ENCODE peak calls at places on chromosomes 12 and 14, in four cellular contexts. I is HepG2, H is K562, V is WTC11. A is an unnamed sample.

GRCh38 chr14:90464481-90464880 is 67.7 kb downstream of the CALM1 start:
- DNase-seq in H (no peak), V (no peak), I (no peak), A (no peak)

GRCh38 chr14:104436047-104436531 is 143.5 kb upstream of the C14orf180 start:
- DNase-seq in I (no peak), H (no peak), V (peak), A (peak)

GRCh38 chr12:45726594-45727300 is 2.8 kb upstream of the ARID2 start:
- DNase-seq in I (peak), V (peak), H (peak), A (peak)

GRCh38 chr12:10722502-10722904 is 620 bp downstream of the YBX3 start:
- DNase-seq in I (peak), V (no peak), H (peak), A (peak)

GRCh38 chr14:60161176-60162107 is 3.8 kb downstream of the DHRS7 start:
- DNase-seq in I (peak), H (no peak), V (no peak), A (no peak)

GRCh38 chr14:50099335-50099734 is 17.0 kb downstream of the VCPKMT start:
- DNase-seq in I (peak), H (no peak), V (no peak), A (no peak)

GRCh38 chr12:96989916-96990315 is 82.9 kb downstream of the NEDD1 start:
- DNase-seq in V (peak), H (peak), I (peak), A (peak)

GRCh38 chr12:7844131-7844530 is 28.6 kb downstream of the SLC2A14 start:
- DNase-seq in V (no peak), H (no peak), I (no peak), A (no peak)

GRCh38 chr12:55822228-55822627 is 4.4 kb downstream of the ORMDL2 start:
- DNase-seq in I (peak), V (peak), H (no peak), A (no peak)

GRCh38 chr12:1796515-1797010 is 23.8 kb upstream of the LRTM2 start:
- DNase-seq in V (no peak), H (no peak), I (no peak), A (no peak)

GRCh38 chr12:119802472-119802871 is 74.6 kb downstream of the CIT start:
- DNase-seq in H (no peak), V (no peak), I (no peak), A (no peak)

GRCh38 chr12:111448831-111449790 is 43.4 kb downstream of the SH2B3 start:
- DNase-seq in V (no peak), I (no peak), H (no peak), A (no peak)

GRCh38 chr14:37597538-37598084 is 2.2 kb downstream of the TTC6 start:
- DNase-seq in I (no peak), H (no peak), V (peak), A (no peak)

GRCh38 chr14:106530031-106530422 is 1003.6 kb downstream of the TMEM121 start:
- DNase-seq in V (no peak), I (no peak), H (no peak), A (no peak)

GRCh38 chr14:92217956-92218355 is 96.2 kb downstream of the CPSF2 start:
- DNase-seq in I (no peak), V (no peak), H (no peak), A (no peak)

GRCh38 chr14:72907886-72908285 is 14.0 kb upstream of the DPF3 start:
- DNase-seq in V (no peak), I (no peak), H (peak), A (no peak)

GRCh38 chr12:27332407-27333310 is at the start of gene BMAL2:
- DNase-seq in H (peak), I (peak), V (peak), A (peak)

GRCh38 chr14:80587096-80587724 is 354.3 kb downstream of the CEP128 start:
- DNase-seq in H (no peak), I (peak), V (no peak), A (peak)

GRCh38 chr12:22858849-22859569 is 234.0 kb downstream of the ETNK1 start:
- DNase-seq in V (no peak), H (no peak), I (no peak), A (no peak)

GRCh38 chr12:31896514-31897039 is 62.6 kb upstream of the RESF1 start:
- DNase-seq in H (peak), V (no peak), I (no peak), A (no peak)

GRCh38 chr14:50012644-50013043 is 103.7 kb downstream of the VCPKMT start:
- DNase-seq in I (no peak), H (no peak), V (no peak), A (no peak)

GRCh38 chr12:132379576-132379975 is 50.2 kb upstream of the GALNT9 start:
- DNase-seq in H (no peak), V (no peak), I (no peak), A (no peak)

GRCh38 chr12:42234970-42235369 is 3.1 kb downstream of the YAF2 start:
- DNase-seq in I (peak), H (no peak), V (no peak), A (no peak)

GRCh38 chr14:51576112-51576420 is 75.6 kb upstream of the FRMD6 start:
- DNase-seq in H (no peak), I (peak), V (no peak), A (no peak)

GRCh38 chr12:85835810-85836715 is at the start of gene RASSF9:
- DNase-seq in I (peak), V (no peak), H (no peak), A (no peak)

GRCh38 chr14:100861937-100862247 is 36.0 kb downstream of the MEG3 start:
- DNase-seq in V (no peak), H (no peak), I (no peak), A (no peak)

GRCh38 chr14:100864206-100864605 is 38.3 kb downstream of the MEG3 start:
- DNase-seq in V (no peak), I (no peak), H (no peak), A (no peak)

GRCh38 chr14:100862277-100862676 is 36.4 kb downstream of the MEG3 start:
- DNase-seq in I (no peak), V (no peak), H (peak), A (no peak)

GRCh38 chr14:100861188-100861936 is 35.4 kb downstream of the MEG3 start:
- DNase-seq in I (no peak), V (no peak), H (no peak), A (no peak)

GRCh38 chr14:100862793-100863192 is 36.9 kb downstream of the MEG3 start:
- DNase-seq in I (no peak), H (no peak), V (no peak), A (no peak)
- TF ChIP-seq ELF4 in I (no peak), H (no peak), V (no peak), A (no peak)

GRCh38 chr12:12022306-12022931 is 48.3 kb upstream of the BCL2L14 start:
- DNase-seq in H (no peak), V (no peak), I (no peak), A (no peak)
- TF ChIP-seq ELF4 in H (no peak), V (no peak), I (no peak), A (no peak)

GRCh38 chr14:65414961-65415589 is 2.5 kb downstream of the FUT8 start:
- DNase-seq in V (no peak), H (peak), I (peak), A (no peak)

GRCh38 chr14:65413739-65414045 is 1.2 kb downstream of the FUT8 start:
- DNase-seq in V (no peak), I (no peak), H (no peak), A (no peak)

GRCh38 chr14:65411656-65412188 is 808 bp upstream of the FUT8 start:
- DNase-seq in H (peak), I (peak), V (peak), A (peak)

GRCh38 chr14:65412189-65412846 is at the start of gene FUT8:
- DNase-seq in I (peak), V (peak), H (peak), A (peak)

DNA sequence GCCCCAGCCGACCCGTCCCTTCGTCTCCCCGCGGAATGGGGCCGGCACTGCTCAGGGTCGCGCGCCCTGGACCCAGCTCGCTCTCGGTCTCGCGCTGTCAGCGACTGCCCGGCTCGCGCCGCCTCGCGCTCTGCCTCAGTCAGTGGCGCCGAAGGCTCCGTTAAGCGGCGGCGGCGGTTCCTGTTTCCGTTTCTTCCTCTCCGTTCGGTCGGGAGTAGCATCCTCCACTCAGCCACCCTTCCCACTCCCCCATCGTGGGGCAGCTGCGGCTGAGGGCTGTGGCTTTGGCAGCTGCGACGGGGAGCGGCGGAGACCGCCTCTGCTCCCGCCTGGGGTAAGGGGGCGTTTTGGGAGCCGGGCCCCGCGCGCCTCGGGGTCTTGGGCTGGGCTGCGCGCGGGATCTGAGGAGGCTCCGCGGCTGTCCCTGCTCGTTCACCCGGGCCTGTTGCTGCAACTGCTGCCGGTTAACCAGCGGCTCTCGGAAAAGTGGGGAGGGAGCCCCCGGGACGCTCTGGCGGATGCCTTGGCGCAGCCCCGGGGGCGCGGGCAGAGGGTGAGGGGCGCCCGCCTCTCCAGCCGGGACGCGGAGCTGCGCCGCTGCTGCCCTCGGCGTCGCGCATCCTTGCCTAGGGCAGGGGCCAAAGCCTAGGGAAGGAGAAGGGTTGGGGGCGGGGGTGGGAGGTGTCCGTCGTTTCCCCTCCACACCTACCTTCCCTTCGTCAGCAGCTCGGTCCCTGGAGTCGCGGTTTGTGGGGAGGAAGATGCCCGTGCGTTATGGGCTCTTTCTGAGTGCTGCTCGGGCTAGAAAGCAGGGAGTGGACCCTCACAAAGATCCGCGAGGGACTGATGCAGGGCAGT is 580 bp downstream of the FUT8 start:
- DNase-seq in H (peak), V (peak), I (peak), A (peak)
- TF ChIP-seq ELF4 in H (no peak), V (no peak), I (no peak), A (no peak)

GRCh38 chr12:106434521-106434920 is 77.0 kb downstream of the POLR3B start:
- DNase-seq in I (no peak), V (no peak), H (no peak), A (no peak)

GRCh38 chr12:106433055-106433454 is 75.5 kb downstream of the POLR3B start:
- DNase-seq in V (no peak), I (no peak), H (no peak), A (no peak)

GRCh38 chr12:106431839-106432411 is 74.4 kb downstream of the POLR3B start:
- DNase-seq in I (no peak), H (no peak), V (no peak), A (no peak)

DNA sequence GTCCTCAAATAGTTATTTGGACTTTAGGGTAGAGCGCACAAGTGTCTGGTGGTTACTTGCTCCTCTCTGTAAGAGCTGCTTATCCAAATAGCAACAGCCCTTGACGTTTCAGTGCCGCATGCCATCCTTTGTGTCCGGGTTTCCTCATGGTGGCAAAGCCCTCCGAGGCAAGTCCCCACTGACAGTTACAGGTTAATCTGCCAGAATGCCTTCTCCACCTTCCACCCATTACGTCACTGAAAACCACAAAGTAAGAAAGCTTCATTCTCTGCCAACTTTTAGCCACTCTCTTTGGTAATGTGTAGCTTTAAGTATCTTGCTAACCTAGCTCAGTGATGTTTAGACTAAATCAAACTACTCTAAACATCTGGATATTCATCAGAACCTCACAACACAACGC is 78.6 kb downstream of the POLR3B start:
- DNase-seq in V (no peak), H (no peak), I (no peak), A (no peak)
- TF ChIP-seq ELF4 in V (no peak), H (no peak), I (no peak), A (no peak)

GRCh38 chr12:52813885-52814709 is at the start of gene KRT4:
- DNase-seq in I (no peak), H (no peak), V (no peak), A (no peak)
- TF ChIP-seq ELF4 in I (no peak), H (no peak), V (no peak), A (no peak)

DNA sequence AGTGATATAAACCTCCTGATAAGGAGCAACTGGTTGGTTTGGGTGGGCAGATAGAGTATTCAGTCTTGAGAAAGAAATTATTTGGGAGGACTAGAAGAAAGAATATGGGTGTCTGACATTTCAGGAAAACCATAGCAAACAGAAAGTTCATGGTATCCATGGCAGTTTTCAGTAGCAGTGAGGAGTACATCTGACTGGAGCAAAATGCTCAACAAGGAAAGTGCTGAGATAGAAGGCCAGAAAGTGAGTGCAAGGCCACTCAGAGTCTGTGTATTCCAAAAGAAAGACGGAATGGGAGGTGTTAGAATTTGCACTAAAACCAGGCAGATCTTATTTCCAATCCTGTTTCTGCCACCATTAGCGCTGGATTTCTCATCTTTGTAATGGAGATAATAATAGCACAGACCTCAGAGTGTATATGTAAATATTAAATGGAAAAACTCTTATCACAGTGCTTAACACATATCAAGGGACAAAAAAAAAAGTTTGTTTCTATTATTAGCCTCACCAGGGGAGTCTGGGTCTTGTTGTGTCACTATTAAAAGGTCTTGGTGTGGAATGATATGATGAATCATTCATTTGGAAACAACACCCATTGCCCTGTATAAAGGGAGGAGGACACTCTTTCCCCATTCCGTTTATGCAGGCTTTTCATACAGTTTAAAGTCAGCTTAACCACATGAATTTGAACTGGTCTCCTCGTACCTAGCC is 349.8 kb downstream of the IPO8 start:
- DNase-seq in V (no peak), I (no peak), H (no peak), A (no peak)
- TF ChIP-seq ELF4 in V (no peak), I (no peak), H (no peak), A (no peak)

GRCh38 chr12:4006743-4007142 is 133.5 kb upstream of the PARP11 start:
- DNase-seq in H (no peak), I (no peak), V (no peak), A (no peak)
- TF ChIP-seq ELF4 in H (no peak), I (no peak), V (no peak), A (no peak)

GRCh38 chr12:121448771-121449315 is 48.9 kb downstream of the RNF34 start:
- DNase-seq in I (no peak), H (no peak), V (no peak), A (no peak)
- TF ChIP-seq ELF4 in I (no peak), H (no peak), V (no peak), A (no peak)

DNA sequence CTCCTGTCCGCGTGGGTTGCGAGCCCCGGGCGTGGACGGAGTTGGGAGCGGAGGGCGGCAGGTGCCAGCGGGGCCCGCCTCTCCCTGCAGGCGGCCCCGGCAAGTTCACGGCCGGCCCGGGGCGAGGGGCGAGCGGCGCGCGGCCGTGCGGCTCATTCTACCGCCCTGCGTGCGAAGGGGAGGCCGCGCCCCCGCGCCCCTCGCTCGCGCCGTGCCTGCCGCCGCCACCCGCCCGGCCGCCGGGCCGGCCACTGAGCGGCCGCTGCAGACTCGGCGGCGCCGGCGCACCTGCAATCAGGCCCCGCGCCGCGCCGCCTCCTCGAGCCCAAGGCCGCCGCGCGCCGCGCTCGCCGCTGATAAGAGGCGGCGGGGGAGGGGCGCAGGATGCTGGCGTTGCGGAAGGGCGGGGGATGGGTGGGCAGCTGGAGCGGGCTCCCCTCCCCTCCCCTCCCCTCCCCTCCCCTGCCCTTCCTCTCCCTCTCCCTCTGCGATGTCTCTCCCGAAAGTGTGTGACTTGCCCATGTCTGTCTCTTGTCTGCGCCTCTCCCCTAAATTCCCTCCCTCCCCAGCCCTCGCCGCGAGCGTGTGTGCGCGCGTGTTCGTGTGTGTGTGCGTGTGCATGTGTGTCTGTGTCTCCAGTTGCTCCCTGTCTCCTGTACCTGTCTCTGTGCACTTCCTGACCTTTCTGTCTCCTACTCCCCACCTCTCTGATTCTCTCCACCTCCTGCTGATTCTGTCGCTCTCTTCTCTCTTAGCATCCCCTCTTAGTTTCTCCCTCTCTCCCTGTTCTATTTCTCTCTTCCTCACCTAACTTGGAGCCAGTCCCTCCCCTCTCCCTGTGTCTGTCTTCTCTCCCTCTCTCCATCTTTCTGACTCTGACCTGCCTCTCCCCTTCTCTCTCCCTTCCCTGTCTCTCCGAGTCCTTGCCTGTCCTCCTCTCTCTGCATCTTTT is 768.1 kb upstream of the TBX3 start:
- DNase-seq in H (peak), I (peak), V (peak), A (peak)
- TF ChIP-seq ELF4 in H (no peak), I (no peak), V (no peak), A (no peak)

GRCh38 chr14:54652188-54652889 is 85.4 kb downstream of the SAMD4A start:
- DNase-seq in V (peak), I (peak), H (no peak), A (peak)
- TF ChIP-seq ELF4 in V (no peak), I (no peak), H (no peak), A (no peak)